ENCODE peak calls at places on chromosomes 1 and 21, in five cellular contexts. O is GM12865, R is hepatocyte, H is uterus, N is fibroblast of lung. S is an unnamed sample.
A peak's percentile ranks its signal among the peaks of the same experiment; 100 is the strongest.

GRCh38 chr1:244046907-244047738 is 4.0 kb upstream of the ZBTB18 start:
- DNase-seq in O (no peak), R (no peak), H (no peak), N (peak; percentile 32), S (no peak)

GRCh38 chr1:155123801-155124200 is 3.9 kb upstream of the EFNA1 start:
- DNase-seq in O (no peak), R (peak; percentile 50), H (no peak), N (no peak), S (no peak)

GRCh38 chr1:232538224-232538942 is 91.5 kb downstream of the SIPA1L2 start:
- DNase-seq in O (no peak), R (peak; percentile 25), H (no peak), N (peak; percentile 31), S (no peak)

GRCh38 chr1:181151378-181152326 is 63.2 kb downstream of the IER5 start:
- DNase-seq in O (peak; percentile 65), R (no peak), H (no peak), N (peak; percentile 59), S (no peak)

GRCh38 chr1:89125571-89126233 is at the start of gene GBP2:
- DNase-seq in O (peak; percentile 10), R (peak; percentile 77), H (peak; percentile 24), N (peak; percentile 87), S (peak; percentile 52)

GRCh38 chr1:37862330-37862729 is 2.9 kb upstream of the MTF1 start:
- DNase-seq in O (no peak), R (peak; percentile 25), H (no peak), N (no peak), S (no peak)

GRCh38 chr21:45379901-45380330 is 25.0 kb upstream of the COL18A1 start:
- DNase-seq in O (no peak), R (no peak), H (no peak), N (no peak), S (no peak)

GRCh38 chr1:38719880-38720279 is 139.7 kb downstream of the RRAGC start:
- DNase-seq in O (no peak), R (no peak), H (no peak), N (no peak), S (no peak)

GRCh38 chr1:78333426-78334012 is 157.3 kb upstream of the PTGFR start:
- DNase-seq in O (peak; percentile 60), R (peak; percentile 56), H (peak; percentile 31), N (peak; percentile 62), S (no peak)

GRCh38 chr1:37238376-37239224 is 204.3 kb upstream of the GRIK3 start:
- DNase-seq in O (no peak), R (no peak), H (no peak), N (no peak), S (no peak)

GRCh38 chr1:109935451-109935900 is 24.8 kb downstream of the CSF1 start:
- DNase-seq in O (no peak), R (peak; percentile 71), H (no peak), N (no peak), S (no peak)

GRCh38 chr1:198141668-198142351 is 15.0 kb upstream of the NEK7 start:
- DNase-seq in O (no peak), R (no peak), H (no peak), N (no peak), S (no peak)

GRCh38 chr21:28962465-28962864 is 30.2 kb downstream of the LTN1 start:
- DNase-seq in O (no peak), R (no peak), H (no peak), N (no peak), S (no peak)

GRCh38 chr1:84525738-84526137 is 19.4 kb upstream of the GNG5 start:
- DNase-seq in O (no peak), R (no peak), H (no peak), N (no peak), S (peak; percentile 22)

GRCh38 chr1:40923511-40924020 is 55.9 kb upstream of the CTPS1 start:
- DNase-seq in O (no peak), R (no peak), H (no peak), N (no peak), S (no peak)

DNA sequence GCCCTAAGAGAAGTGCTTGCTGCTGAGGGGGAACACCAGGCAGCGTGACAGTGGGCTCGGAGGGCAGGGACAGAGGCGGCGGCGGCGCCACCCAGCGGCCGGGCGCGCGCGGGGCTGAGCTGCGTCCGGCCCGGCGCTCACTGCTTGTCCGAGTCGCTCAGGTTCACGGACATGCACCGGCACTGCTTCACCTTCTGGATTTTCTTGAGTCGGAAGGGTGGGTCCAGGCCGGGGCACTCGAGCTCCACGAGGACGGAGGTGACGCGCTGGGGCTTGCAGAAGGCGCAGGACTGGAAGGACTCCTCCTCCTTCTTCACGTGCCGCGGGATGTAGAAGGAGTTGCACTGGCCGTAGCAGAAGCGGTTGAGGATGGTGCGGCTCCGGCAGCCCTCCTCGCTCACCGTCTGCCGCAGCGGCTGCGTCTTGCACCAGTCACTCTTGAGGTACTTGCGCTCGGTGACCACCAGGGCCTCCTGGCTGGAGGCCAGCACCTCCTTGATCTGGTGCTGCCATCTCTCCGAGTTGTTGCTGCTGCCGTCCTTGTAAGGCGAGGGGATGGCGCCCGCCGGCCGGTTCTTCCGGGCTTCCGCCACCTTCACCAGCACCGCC is 119.0 kb downstream of the GREM2 start:
- DNase-seq in O (no peak), R (peak; percentile 76), H (peak; percentile 37), N (peak; percentile 60), S (peak; percentile 31)
- TF ChIP-seq CTCF in O (no peak), R (peak; percentile 32), H (no peak), N (peak; percentile 53), S (peak; percentile 43)

GRCh38 chr1:2528611-2528965 is 1.5 kb downstream of the HES5 start:
- DNase-seq in O (no peak), R (no peak), H (no peak), N (no peak), S (no peak)
- H3K4me3 ChIP-seq in O (no peak overlapping the region), R (no peak overlapping the region), H (no peak overlapping the region), N (no peak overlapping the region), S (no peak overlapping the region)

DNA sequence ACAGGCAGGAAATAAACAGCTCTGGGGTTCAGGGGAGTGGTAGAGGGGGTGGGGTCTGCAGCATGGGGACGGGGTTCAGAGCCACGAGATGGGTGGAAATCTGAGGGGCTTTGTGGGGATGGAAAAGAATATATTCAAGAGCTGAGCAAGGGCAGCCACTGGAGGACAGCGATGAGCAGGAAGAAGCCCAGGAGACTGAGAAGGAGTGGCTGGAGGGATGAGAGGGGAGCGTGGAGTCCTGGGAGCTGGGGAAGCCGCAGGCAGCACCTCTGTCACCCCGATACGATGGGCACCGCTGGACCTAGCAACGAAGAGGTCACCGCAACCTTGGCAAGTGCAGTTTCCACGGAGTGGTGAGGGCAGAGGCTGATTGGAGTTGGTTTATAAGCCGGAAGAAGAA is 10.0 kb upstream of the KCNAB2 start:
- DNase-seq in O (no peak), R (no peak), H (no peak), N (no peak), S (no peak)
- TF ChIP-seq CTCF in O (no peak), R (no peak), H (no peak), N (no peak), S (no peak)

GRCh38 chr1:36142121-36142520 is 7.2 kb downstream of the TRAPPC3 start:
- DNase-seq in O (no peak), R (no peak), H (no peak), N (no peak), S (no peak)
- H3K4me3 ChIP-seq in O (no peak overlapping the region), R (no peak overlapping the region), H (no peak overlapping the region), N (no peak overlapping the region), S (no peak overlapping the region)

GRCh38 chr1:169271094-169271493 is 96.5 kb downstream of the NME7 start:
- DNase-seq in O (no peak), R (peak; percentile 5), H (no peak), N (peak; percentile 31), S (peak; percentile 2)
- TF ChIP-seq CTCF in O (no peak), R (peak; percentile 30), H (peak; percentile 28), N (peak; percentile 19), S (peak; percentile 22)

DNA sequence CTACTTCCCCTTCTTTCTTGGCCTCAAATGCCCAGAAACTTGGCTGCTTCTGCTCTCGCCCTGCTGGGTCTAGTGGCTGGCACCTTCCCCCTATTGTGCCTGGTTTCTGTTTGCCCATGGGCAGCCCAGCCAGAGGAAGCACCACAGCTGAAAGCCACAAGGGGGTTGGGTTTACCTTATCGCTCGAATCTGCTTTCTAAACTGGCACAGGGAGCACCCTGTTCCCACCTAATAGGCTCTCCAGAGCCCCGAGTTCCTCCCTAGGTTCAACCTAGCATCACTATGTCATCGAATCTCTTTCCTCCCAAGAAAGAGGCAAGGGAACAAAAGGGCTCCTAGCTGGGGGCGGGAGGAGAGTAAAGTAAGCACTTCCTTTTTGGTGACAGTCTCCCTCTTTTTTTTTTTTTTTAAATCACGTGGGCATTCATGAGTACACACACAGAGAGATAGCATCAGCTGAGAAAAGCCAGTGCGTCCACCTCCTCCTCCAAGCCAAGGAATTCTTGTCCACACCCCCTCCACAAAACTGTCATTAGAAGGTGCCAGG is 72.8 kb downstream of the PLEKHA6 start:
- DNase-seq in O (no peak), R (peak; percentile 50), H (no peak), N (no peak), S (no peak)
- H3K4me3 ChIP-seq in O (no peak overlapping the region), R (no peak overlapping the region), H (no peak overlapping the region), N (no peak overlapping the region), S (no peak overlapping the region)

DNA sequence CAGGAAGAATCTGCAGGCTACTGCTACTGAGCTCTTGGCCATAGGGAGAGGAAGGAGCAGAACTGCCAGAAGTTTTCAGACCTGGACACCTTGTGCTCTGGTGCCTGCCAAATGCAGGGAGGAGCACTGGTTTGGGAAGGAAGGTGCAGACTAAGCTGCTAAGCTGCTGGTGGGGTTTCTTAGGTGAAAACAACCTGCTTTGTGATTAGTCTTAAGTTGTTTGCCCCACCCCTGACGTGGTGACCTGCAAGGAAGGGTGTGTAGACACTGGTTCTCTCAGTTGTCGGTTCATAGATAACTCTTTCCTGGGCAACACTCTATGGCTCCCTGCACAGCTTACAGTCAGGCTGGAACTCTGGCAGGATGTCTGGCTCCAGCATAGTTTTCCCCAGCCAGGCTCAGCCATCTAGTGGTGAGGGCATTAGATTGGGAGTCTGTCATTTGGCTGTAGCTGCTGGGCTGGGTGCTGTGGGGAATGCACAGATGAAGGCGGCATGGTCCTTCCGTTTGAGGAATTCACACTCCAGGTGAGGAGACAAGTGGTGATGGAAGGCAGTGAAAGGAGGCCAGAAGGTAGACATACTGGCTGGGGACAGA is 10.3 kb upstream of the S100A10 start:
- DNase-seq in O (no peak), R (no peak), H (no peak), N (no peak), S (no peak)
- TF ChIP-seq CTCF in O (no peak), R (no peak), H (no peak), N (peak; percentile 18), S (peak; percentile 44)

GRCh38 chr1:162070825-162071224 is 1.3 kb downstream of the NOS1AP start:
- DNase-seq in O (no peak), R (peak; percentile 33), H (no peak), N (no peak), S (no peak)
- H3K4me3 ChIP-seq in O (no peak overlapping the region), R (peak overlapping the region; percentile 95), H (no peak overlapping the region), N (peak overlapping the region; percentile 46), S (peak overlapping the region; percentile 88)

DNA sequence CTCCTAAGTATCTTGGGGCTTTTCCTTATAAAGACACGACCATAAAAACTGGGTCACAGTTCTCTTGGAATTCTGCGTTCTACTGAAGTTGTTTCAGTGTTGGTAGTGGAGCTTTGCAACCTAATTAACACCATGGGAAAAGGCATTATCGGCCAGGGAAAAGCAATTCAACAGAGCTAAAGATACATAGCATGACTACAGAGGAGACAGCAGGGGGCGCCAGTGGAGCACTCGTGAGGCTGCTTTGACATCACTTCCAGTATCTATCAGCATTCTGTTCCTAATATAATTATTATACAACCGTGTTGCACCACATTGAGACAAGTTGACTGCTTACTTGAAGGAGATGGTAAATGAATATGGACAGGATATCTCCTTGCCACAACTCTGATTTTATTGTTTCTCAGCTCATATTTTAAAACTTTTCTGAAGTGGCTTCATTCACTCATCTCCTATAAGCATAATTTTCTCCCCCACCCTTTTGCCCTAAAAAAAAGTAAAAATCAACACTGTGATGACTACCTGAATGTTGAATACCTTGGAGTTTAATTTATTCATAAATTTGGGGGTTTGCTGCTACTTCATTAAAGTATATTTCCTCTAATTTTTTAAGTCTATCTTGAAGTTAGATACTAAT is 39.4 kb downstream of the ZP4 start:
- DNase-seq in O (peak; percentile 55), R (peak; percentile 77), H (no peak), N (peak; percentile 59), S (peak; percentile 28)
- TF ChIP-seq CTCF in O (peak; percentile 63), R (peak; percentile 56), H (no peak), N (peak; percentile 75), S (peak; percentile 85)

S was measured in retinal pigment epithelial cell.